ENCODE peak calls at places on chromosomes 6 and 20, in four cellular contexts. T is adrenal gland, U is HepG2, X is prostate gland. V is an unnamed sample.

GRCh38 chr6:14396826-14397517 is 279.4 kb downstream of the CD83 start:
- DNase-seq in X (no peak), T (peak; percentile 22), U (no peak), V (peak; percentile 16)

GRCh38 chr6:139659196-139659595 is 284.7 kb upstream of the CITED2 start:
- DNase-seq in T (no peak), X (no peak), U (no peak), V (no peak)

GRCh38 chr6:81772741-81773140 is 20.3 kb upstream of the TENT5A start:
- DNase-seq in X (no peak), U (no peak), T (no peak), V (no peak)

GRCh38 chr6:129133770-129134192 is 250.8 kb downstream of the LAMA2 start:
- DNase-seq in U (no peak), T (no peak), X (no peak), V (no peak)

GRCh38 chr6:149646599-149646998 is 1.9 kb downstream of the KATNA1 start:
- DNase-seq in X (no peak), T (no peak), U (no peak), V (no peak)

GRCh38 chr20:13141541-13141940 is 79.5 kb upstream of the ISM1 start:
- DNase-seq in T (no peak), X (no peak), U (no peak), V (peak; percentile 67)

GRCh38 chr6:33894438-33894837 is 90.6 kb upstream of the MLN start:
- DNase-seq in T (no peak), X (no peak), U (no peak), V (peak; percentile 52)

GRCh38 chr6:63174173-63174572 is 37.1 kb upstream of the FKBP1C start:
- DNase-seq in X (no peak), T (no peak), U (no peak), V (no peak)

GRCh38 chr6:145715426-145715825 is 19.9 kb downstream of the EPM2A start:
- DNase-seq in T (no peak), U (no peak), X (no peak), V (no peak)

GRCh38 chr20:63232235-63233060 is 3.3 kb upstream of the BIRC7 start:
- DNase-seq in X (no peak), U (no peak), T (no peak), V (no peak)

GRCh38 chr20:51631011-51631950 is 88.8 kb upstream of the NFATC2 start:
- DNase-seq in U (peak; percentile 28), X (peak; percentile 71), T (peak; percentile 48), V (peak; percentile 15)

GRCh38 chr6:142845624-142846458 is 99.1 kb downstream of the HIVEP2 start:
- DNase-seq in X (peak; percentile 89), U (peak; percentile 99), T (peak; percentile 92), V (peak; percentile 95)

GRCh38 chr6:146090474-146090873 is 61.6 kb downstream of the GRM1 start:
- DNase-seq in U (no peak), X (no peak), T (no peak), V (no peak)

GRCh38 chr6:38867726-38868125 is 152.6 kb downstream of the DNAH8 start:
- DNase-seq in T (no peak), U (no peak), X (no peak), V (no peak)

DNA sequence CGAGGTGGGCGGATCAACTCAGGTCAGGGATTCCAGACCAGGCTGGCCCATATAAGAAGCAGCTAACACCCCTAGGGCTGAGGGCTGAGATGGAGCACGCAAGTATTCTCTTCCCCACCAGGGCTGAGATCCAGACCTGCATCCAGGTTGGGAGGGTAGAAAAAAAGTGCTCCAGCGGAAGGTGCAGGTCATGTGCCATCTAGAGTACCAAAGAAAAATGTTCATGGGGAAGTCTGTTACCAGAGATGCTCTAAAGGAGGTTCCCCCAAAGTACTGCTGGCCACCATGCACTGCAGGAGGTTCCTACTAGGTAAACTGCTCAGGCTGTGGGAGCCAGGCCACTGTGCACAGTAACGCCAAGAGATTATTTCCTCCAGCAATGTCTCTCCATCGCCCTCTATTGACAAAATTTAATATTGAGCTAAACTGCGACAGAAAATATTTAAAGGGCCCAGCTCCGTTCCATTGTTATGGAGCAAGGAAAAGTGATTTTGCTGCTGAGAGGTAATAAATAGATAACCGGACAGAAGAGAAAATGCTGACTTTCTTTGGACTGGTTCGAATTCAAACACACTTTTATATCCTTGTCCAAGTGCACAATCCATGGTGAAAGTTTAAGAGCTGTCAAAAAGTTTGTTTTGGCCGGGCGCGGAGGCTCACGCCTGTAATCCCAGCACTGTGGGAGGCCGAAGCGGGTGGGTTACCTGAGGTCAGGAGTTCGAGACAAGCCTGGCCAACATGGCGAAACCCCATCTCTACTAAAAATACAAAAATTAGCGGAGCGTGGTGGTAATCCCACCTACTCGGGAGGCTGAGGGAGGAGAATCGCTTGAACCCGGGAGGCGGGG is 159.9 kb downstream of the OR2B2 start:
- DNase-seq in U (peak; percentile 89), T (peak; percentile 50), X (peak; percentile 70), V (peak; percentile 54)
- H3K27ac ChIP-seq in U (peak overlapping the region; percentile 60), T (peak overlapping the region; percentile 77), X (peak overlapping the region; percentile 75), V (no peak overlapping the region)

DNA sequence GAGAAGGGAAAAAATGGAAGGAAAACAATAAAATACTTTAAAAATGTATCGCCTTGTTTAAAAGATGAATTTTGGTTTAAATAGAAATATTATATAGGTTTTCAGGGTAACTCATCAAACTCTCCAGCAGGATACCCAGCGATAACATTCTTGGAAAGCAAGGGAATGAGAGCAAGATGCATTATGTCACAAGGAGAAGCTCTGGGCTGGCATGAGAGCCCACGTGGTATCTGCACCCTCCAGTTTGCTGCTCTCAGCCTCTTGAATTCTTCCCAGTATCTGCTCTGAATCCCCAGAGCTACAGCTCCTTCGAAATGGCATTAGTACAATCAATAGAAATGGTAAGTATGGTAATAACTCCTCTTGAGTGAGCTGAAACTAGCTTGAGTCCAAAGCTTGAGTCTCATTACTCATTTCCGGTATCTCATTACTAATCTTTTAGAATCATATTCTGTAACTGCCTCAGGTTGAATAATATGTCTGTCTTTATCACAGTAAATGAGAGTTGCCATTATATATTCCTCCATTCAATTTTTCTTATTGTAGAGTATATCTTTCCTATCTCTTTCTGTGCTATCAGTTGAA is 4.9 kb upstream of the TMEM242 start:
- DNase-seq in T (no peak), U (no peak), X (no peak), V (no peak)
- H3K4me3 ChIP-seq in T (no peak overlapping the region), U (no peak overlapping the region), X (no peak overlapping the region), V (no peak overlapping the region)

DNA sequence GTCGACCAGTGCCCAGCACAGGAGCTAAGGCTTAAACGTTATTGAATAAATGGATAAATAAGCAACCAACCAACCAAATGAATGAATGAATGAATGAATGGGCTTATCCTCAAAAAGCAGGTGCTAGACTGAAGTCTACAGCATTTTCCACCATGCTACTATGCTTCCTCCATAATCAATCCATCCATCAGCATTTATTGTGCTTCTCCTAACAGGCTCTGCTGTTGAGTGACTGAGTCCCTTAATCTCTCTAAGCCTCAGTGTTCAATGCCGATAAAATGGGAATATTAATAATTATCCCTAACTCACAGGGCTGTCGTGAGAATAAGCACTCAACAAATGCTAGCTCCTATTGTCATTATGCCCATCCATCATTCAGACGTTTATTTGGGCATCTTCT is 4.6 kb upstream of the NOL4L start:
- DNase-seq in T (no peak), X (no peak), U (no peak), V (no peak)
- H3K27ac ChIP-seq in T (no peak overlapping the region), X (no peak overlapping the region), U (no peak overlapping the region), V (no peak overlapping the region)

GRCh38 chr6:150863213-150863928 is 2.1 kb upstream of the MTHFD1L start:
- DNase-seq in U (no peak), T (no peak), X (no peak), V (no peak)

GRCh38 chr6:150867117-150867516 is 1.6 kb downstream of the MTHFD1L start:
- DNase-seq in U (no peak), T (no peak), X (no peak), V (no peak)

GRCh38 chr6:150866147-150867073 is 908 bp downstream of the MTHFD1L start:
- DNase-seq in X (peak; percentile 27), T (peak; percentile 88), U (peak; percentile 83), V (peak; percentile 82)

GRCh38 chr6:150865043-150865405 is 478 bp upstream of the MTHFD1L start:
- DNase-seq in U (no peak), T (no peak), X (no peak), V (no peak)

DNA sequence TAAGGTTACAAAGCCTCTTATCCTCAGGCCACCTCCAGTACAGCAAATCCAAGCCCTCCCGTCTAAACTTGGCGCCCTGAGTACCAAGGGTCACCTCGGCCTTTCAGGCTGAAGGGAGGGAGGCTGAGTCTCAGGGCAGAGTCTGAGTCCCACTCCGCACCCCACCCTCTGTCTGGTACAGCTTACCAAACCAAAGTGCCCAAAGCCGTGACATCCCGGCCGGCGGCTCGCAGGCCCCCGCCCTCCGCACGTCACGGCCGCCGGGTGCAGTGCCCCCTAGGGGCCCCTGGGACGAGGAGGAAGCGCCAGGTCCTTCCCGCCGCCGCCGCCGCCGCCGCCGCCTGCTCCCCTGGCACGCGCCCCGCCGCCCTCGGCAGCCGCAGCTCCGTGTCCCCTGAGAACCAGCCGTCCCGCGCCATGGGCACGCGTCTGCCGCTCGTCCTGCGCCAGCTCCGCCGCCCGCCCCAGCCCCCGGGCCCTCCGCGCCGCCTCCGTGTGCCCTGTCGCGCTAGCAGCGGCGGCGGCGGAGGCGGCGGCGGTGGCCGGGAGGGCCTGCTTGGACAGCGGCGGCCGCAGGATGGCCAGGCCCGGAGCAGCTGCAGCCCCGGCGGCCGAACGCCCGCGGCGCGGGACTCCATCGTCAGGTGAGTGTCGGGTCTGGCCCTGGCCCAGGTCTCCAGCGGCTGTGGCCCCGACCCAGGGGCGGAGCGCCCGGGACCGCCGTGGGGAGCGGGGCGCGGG is at the start of gene MTHFD1L:
- DNase-seq in U (peak; percentile 73), T (peak; percentile 85), X (peak; percentile 20), V (peak; percentile 79)
- H3K4me3 ChIP-seq in U (peak within 1 kb of the TSS; percentile 90), T (no peak within 1 kb of the TSS), X (peak within 1 kb of the TSS; percentile 42), V (peak within 1 kb of the TSS; percentile 63)

GRCh38 chr6:1596088-1596852 is 13.4 kb upstream of the FOXC1 start:
- DNase-seq in X (peak; percentile 50), T (peak; percentile 66), U (peak; percentile 50), V (peak; percentile 76)
- H3K27ac ChIP-seq in X (no peak overlapping the region), T (no peak overlapping the region), U (no peak overlapping the region), V (no peak overlapping the region)

GRCh38 chr6:90347411-90347841 is 50.8 kb upstream of the BACH2 start:
- DNase-seq in T (no peak), X (no peak), U (no peak), V (no peak)

GRCh38 chr6:90354961-90355360 is 58.3 kb upstream of the BACH2 start:
- DNase-seq in T (no peak), X (no peak), U (no peak), V (no peak)

GRCh38 chr6:90350689-90351554 is 54.3 kb upstream of the BACH2 start:
- DNase-seq in T (no peak), U (no peak), X (no peak), V (peak; percentile 3)

GRCh38 chr6:90355965-90356364 is 59.3 kb upstream of the BACH2 start:
- DNase-seq in X (no peak), U (no peak), T (no peak), V (no peak)

DNA sequence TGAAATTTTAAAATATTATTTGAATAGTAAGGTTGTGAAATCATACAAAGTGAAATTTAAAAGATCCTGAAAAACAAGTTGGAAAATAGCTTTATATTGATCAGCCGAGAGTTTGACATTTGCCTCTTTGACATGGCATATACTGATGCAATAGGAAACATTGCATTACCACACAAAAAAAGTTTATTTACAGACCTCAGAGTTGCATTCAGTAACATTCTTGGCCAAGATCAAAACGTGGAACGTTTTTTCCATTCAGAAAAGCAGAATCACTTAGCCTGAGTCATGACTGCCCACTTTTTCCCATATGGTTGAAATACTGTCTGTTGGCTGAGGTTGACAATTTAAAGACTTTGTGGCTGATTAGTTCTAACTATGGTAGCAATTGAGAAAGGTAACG is 55.1 kb upstream of the BACH2 start:
- DNase-seq in U (no peak), T (no peak), X (no peak), V (no peak)
- H3K4me3 ChIP-seq in U (no peak overlapping the region), T (no peak overlapping the region), X (no peak overlapping the region), V (no peak overlapping the region)

V was measured in thyroid gland.